ENCODE peak calls at places on chromosomes 6 and 20, in ten cellular contexts. One of them, this sample, is unnamed. For H3K4me1, the result is how much of the 10 kb centered on the place peaks cover.

GRCh38 chr6:49205526-49205925 is 257.5 kb downstream of the MMUT start:
- DNase-seq in colonic mucosa: no peak
- DNase-seq in adipocyte: no peak
- DNase-seq in testis: no peak
- DNase-seq in small intestine: no peak
- DNase-seq in psoas muscle: no peak
- DNase-seq in lower lobe of right lung: no peak
- DNase-seq in PC-9: no peak
- DNase-seq in heart left ventricle: no peak
- DNase-seq in IMR-90: no peak
- DNase-seq in this sample: no peak

GRCh38 chr6:123203928-123204327 is 207.9 kb downstream of the CLVS2 start:
- DNase-seq in colonic mucosa: no peak
- DNase-seq in adipocyte: no peak
- DNase-seq in testis: no peak
- DNase-seq in small intestine: no peak
- DNase-seq in psoas muscle: no peak
- DNase-seq in lower lobe of right lung: no peak
- DNase-seq in PC-9: no peak
- DNase-seq in heart left ventricle: no peak
- DNase-seq in IMR-90: no peak
- DNase-seq in this sample: no peak

GRCh38 chr6:107114872-107115694 is at the start of gene BEND3:
- DNase-seq in colonic mucosa: peak
- DNase-seq in adipocyte: peak
- DNase-seq in testis: peak
- DNase-seq in small intestine: peak
- DNase-seq in psoas muscle: peak
- DNase-seq in lower lobe of right lung: peak
- DNase-seq in PC-9: no peak
- DNase-seq in heart left ventricle: no peak
- DNase-seq in IMR-90: no peak
- DNase-seq in this sample: peak

GRCh38 chr6:19472850-19473249 is 364.3 kb upstream of the ID4 start:
- DNase-seq in colonic mucosa: no peak
- DNase-seq in adipocyte: no peak
- DNase-seq in testis: no peak
- DNase-seq in small intestine: peak
- DNase-seq in psoas muscle: no peak
- DNase-seq in lower lobe of right lung: no peak
- DNase-seq in PC-9: no peak
- DNase-seq in heart left ventricle: no peak
- DNase-seq in IMR-90: no peak
- DNase-seq in this sample: no peak

GRCh38 chr6:17865798-17866725 is 121.4 kb downstream of the KIF13A start:
- DNase-seq in colonic mucosa: peak
- DNase-seq in adipocyte: peak
- DNase-seq in testis: no peak
- DNase-seq in small intestine: no peak
- DNase-seq in psoas muscle: peak
- DNase-seq in lower lobe of right lung: no peak
- DNase-seq in PC-9: peak
- DNase-seq in heart left ventricle: peak
- DNase-seq in IMR-90: peak
- DNase-seq in this sample: peak

GRCh38 chr20:63857751-63858392 is 3.4 kb upstream of the ABHD16B start:
- DNase-seq in colonic mucosa: no peak
- DNase-seq in adipocyte: no peak
- DNase-seq in testis: peak
- DNase-seq in small intestine: no peak
- DNase-seq in psoas muscle: no peak
- DNase-seq in lower lobe of right lung: no peak
- DNase-seq in PC-9: no peak
- DNase-seq in heart left ventricle: peak
- DNase-seq in IMR-90: no peak
- DNase-seq in this sample: peak

GRCh38 chr6:117919775-117920492 is 12.9 kb downstream of the SLC35F1 start:
- DNase-seq in colonic mucosa: no peak
- DNase-seq in adipocyte: peak
- DNase-seq in testis: peak
- DNase-seq in small intestine: no peak
- DNase-seq in psoas muscle: no peak
- DNase-seq in lower lobe of right lung: peak
- DNase-seq in PC-9: no peak
- DNase-seq in heart left ventricle: peak
- DNase-seq in IMR-90: no peak
- DNase-seq in this sample: peak

GRCh38 chr20:44028341-44028715 is 113.7 kb downstream of the TOX2 start:
- DNase-seq in colonic mucosa: no peak
- DNase-seq in adipocyte: no peak
- DNase-seq in testis: no peak
- DNase-seq in small intestine: no peak
- DNase-seq in psoas muscle: no peak
- DNase-seq in lower lobe of right lung: no peak
- DNase-seq in PC-9: no peak
- DNase-seq in heart left ventricle: no peak
- DNase-seq in IMR-90: peak
- DNase-seq in this sample: no peak

GRCh38 chr6:158793432-158793831 is 25.7 kb downstream of the EZR start:
- DNase-seq in colonic mucosa: no peak
- DNase-seq in adipocyte: peak
- DNase-seq in testis: no peak
- DNase-seq in small intestine: peak
- DNase-seq in psoas muscle: no peak
- DNase-seq in lower lobe of right lung: no peak
- DNase-seq in PC-9: peak
- DNase-seq in heart left ventricle: no peak
- DNase-seq in IMR-90: peak
- DNase-seq in this sample: no peak

GRCh38 chr6:158787395-158787794 is 31.8 kb downstream of the EZR start:
- DNase-seq in colonic mucosa: no peak
- DNase-seq in adipocyte: no peak
- DNase-seq in testis: no peak
- DNase-seq in small intestine: no peak
- DNase-seq in psoas muscle: no peak
- DNase-seq in lower lobe of right lung: no peak
- DNase-seq in PC-9: no peak
- DNase-seq in heart left ventricle: no peak
- DNase-seq in IMR-90: no peak
- DNase-seq in this sample: no peak

GRCh38 chr6:158786645-158787304 is 32.4 kb downstream of the EZR start:
- DNase-seq in colonic mucosa: peak
- DNase-seq in adipocyte: no peak
- DNase-seq in testis: no peak
- DNase-seq in small intestine: peak
- DNase-seq in psoas muscle: no peak
- DNase-seq in lower lobe of right lung: no peak
- DNase-seq in PC-9: no peak
- DNase-seq in heart left ventricle: no peak
- DNase-seq in IMR-90: no peak
- DNase-seq in this sample: no peak

GRCh38 chr6:158785036-158785435 is 34.1 kb downstream of the EZR start:
- DNase-seq in colonic mucosa: no peak
- DNase-seq in adipocyte: no peak
- DNase-seq in testis: no peak
- DNase-seq in small intestine: no peak
- DNase-seq in psoas muscle: no peak
- DNase-seq in lower lobe of right lung: no peak
- DNase-seq in PC-9: no peak
- DNase-seq in heart left ventricle: no peak
- DNase-seq in IMR-90: no peak
- DNase-seq in this sample: no peak

GRCh38 chr6:158789115-158789917 is 29.9 kb downstream of the EZR start:
- DNase-seq in colonic mucosa: no peak
- DNase-seq in adipocyte: no peak
- DNase-seq in testis: no peak
- DNase-seq in small intestine: peak
- DNase-seq in psoas muscle: no peak
- DNase-seq in lower lobe of right lung: no peak
- DNase-seq in PC-9: no peak
- DNase-seq in heart left ventricle: no peak
- DNase-seq in IMR-90: no peak
- DNase-seq in this sample: no peak
- H3K4me1 ChIP-seq in colonic mucosa: under half
- H3K4me1 ChIP-seq in adipocyte: under half
- H3K4me1 ChIP-seq in testis: under half
- H3K4me1 ChIP-seq in small intestine: under half
- H3K4me1 ChIP-seq in psoas muscle: under half
- H3K4me1 ChIP-seq in lower lobe of right lung: half or more
- H3K4me1 ChIP-seq in PC-9: half or more
- H3K4me1 ChIP-seq in heart left ventricle: under half
- H3K4me1 ChIP-seq in IMR-90: under half
- H3K4me1 ChIP-seq in this sample: under half

GRCh38 chr6:13453172-13453552 is 34.2 kb downstream of the GFOD1 start:
- DNase-seq in colonic mucosa: no peak
- DNase-seq in adipocyte: no peak
- DNase-seq in testis: no peak
- DNase-seq in small intestine: no peak
- DNase-seq in psoas muscle: no peak
- DNase-seq in lower lobe of right lung: no peak
- DNase-seq in PC-9: no peak
- DNase-seq in heart left ventricle: no peak
- DNase-seq in IMR-90: no peak
- DNase-seq in this sample: no peak

GRCh38 chr6:13447949-13448724 is 39.3 kb downstream of the GFOD1 start:
- DNase-seq in colonic mucosa: no peak
- DNase-seq in adipocyte: no peak
- DNase-seq in testis: peak
- DNase-seq in small intestine: peak
- DNase-seq in psoas muscle: no peak
- DNase-seq in lower lobe of right lung: no peak
- DNase-seq in PC-9: peak
- DNase-seq in heart left ventricle: no peak
- DNase-seq in IMR-90: no peak
- DNase-seq in this sample: no peak

GRCh38 chr6:13452346-13453171 is 34.8 kb downstream of the GFOD1 start:
- DNase-seq in colonic mucosa: no peak
- DNase-seq in adipocyte: no peak
- DNase-seq in testis: no peak
- DNase-seq in small intestine: no peak
- DNase-seq in psoas muscle: no peak
- DNase-seq in lower lobe of right lung: no peak
- DNase-seq in PC-9: no peak
- DNase-seq in heart left ventricle: no peak
- DNase-seq in IMR-90: no peak
- DNase-seq in this sample: no peak

GRCh38 chr6:13451181-13451700 is 36.2 kb downstream of the GFOD1 start:
- DNase-seq in colonic mucosa: no peak
- DNase-seq in adipocyte: no peak
- DNase-seq in testis: no peak
- DNase-seq in small intestine: no peak
- DNase-seq in psoas muscle: peak
- DNase-seq in lower lobe of right lung: no peak
- DNase-seq in PC-9: no peak
- DNase-seq in heart left ventricle: no peak
- DNase-seq in IMR-90: no peak
- DNase-seq in this sample: no peak

GRCh38 chr6:13450628-13451027 is 36.8 kb downstream of the GFOD1 start:
- DNase-seq in colonic mucosa: no peak
- DNase-seq in adipocyte: no peak
- DNase-seq in testis: no peak
- DNase-seq in small intestine: no peak
- DNase-seq in psoas muscle: no peak
- DNase-seq in lower lobe of right lung: no peak
- DNase-seq in PC-9: no peak
- DNase-seq in heart left ventricle: no peak
- DNase-seq in IMR-90: no peak
- DNase-seq in this sample: no peak
- H3K4me1 ChIP-seq in colonic mucosa: under half
- H3K4me1 ChIP-seq in adipocyte: under half
- H3K4me1 ChIP-seq in testis: under half
- H3K4me1 ChIP-seq in small intestine: under half
- H3K4me1 ChIP-seq in psoas muscle: under half
- H3K4me1 ChIP-seq in lower lobe of right lung: half or more
- H3K4me1 ChIP-seq in PC-9: under half
- H3K4me1 ChIP-seq in heart left ventricle: half or more
- H3K4me1 ChIP-seq in IMR-90: under half
- H3K4me1 ChIP-seq in this sample: under half

GRCh38 chr6:12083763-12084162 is 71.7 kb downstream of the HIVEP1 start:
- DNase-seq in colonic mucosa: no peak
- DNase-seq in adipocyte: peak
- DNase-seq in testis: no peak
- DNase-seq in small intestine: no peak
- DNase-seq in psoas muscle: no peak
- DNase-seq in lower lobe of right lung: no peak
- DNase-seq in PC-9: no peak
- DNase-seq in heart left ventricle: no peak
- DNase-seq in IMR-90: no peak
- DNase-seq in this sample: no peak

GRCh38 chr6:12082368-12082767 is 70.3 kb downstream of the HIVEP1 start:
- DNase-seq in colonic mucosa: no peak
- DNase-seq in adipocyte: no peak
- DNase-seq in testis: no peak
- DNase-seq in small intestine: no peak
- DNase-seq in psoas muscle: no peak
- DNase-seq in lower lobe of right lung: no peak
- DNase-seq in PC-9: no peak
- DNase-seq in heart left ventricle: no peak
- DNase-seq in IMR-90: no peak
- DNase-seq in this sample: no peak

GRCh38 chr6:12084681-12085080 is 72.6 kb downstream of the HIVEP1 start:
- DNase-seq in colonic mucosa: no peak
- DNase-seq in adipocyte: no peak
- DNase-seq in testis: no peak
- DNase-seq in small intestine: no peak
- DNase-seq in psoas muscle: no peak
- DNase-seq in lower lobe of right lung: no peak
- DNase-seq in PC-9: no peak
- DNase-seq in heart left ventricle: no peak
- DNase-seq in IMR-90: no peak
- DNase-seq in this sample: no peak

GRCh38 chr6:12078014-12078413 is 65.9 kb downstream of the HIVEP1 start:
- DNase-seq in colonic mucosa: no peak
- DNase-seq in adipocyte: no peak
- DNase-seq in testis: no peak
- DNase-seq in small intestine: no peak
- DNase-seq in psoas muscle: no peak
- DNase-seq in lower lobe of right lung: no peak
- DNase-seq in PC-9: no peak
- DNase-seq in heart left ventricle: no peak
- DNase-seq in IMR-90: no peak
- DNase-seq in this sample: no peak

GRCh38 chr6:12081776-12082175 is 69.7 kb downstream of the HIVEP1 start:
- DNase-seq in colonic mucosa: no peak
- DNase-seq in adipocyte: no peak
- DNase-seq in testis: no peak
- DNase-seq in small intestine: no peak
- DNase-seq in psoas muscle: no peak
- DNase-seq in lower lobe of right lung: no peak
- DNase-seq in PC-9: no peak
- DNase-seq in heart left ventricle: no peak
- DNase-seq in IMR-90: no peak
- DNase-seq in this sample: no peak
- H3K4me1 ChIP-seq in colonic mucosa: under half
- H3K4me1 ChIP-seq in adipocyte: under half
- H3K4me1 ChIP-seq in testis: under half
- H3K4me1 ChIP-seq in small intestine: under half
- H3K4me1 ChIP-seq in psoas muscle: under half
- H3K4me1 ChIP-seq in lower lobe of right lung: under half
- H3K4me1 ChIP-seq in PC-9: under half
- H3K4me1 ChIP-seq in heart left ventricle: under half
- H3K4me1 ChIP-seq in IMR-90: under half
- H3K4me1 ChIP-seq in this sample: under half

GRCh38 chr20:10662661-10663458 is 10.9 kb downstream of the JAG1 start:
- DNase-seq in colonic mucosa: no peak
- DNase-seq in adipocyte: no peak
- DNase-seq in testis: no peak
- DNase-seq in small intestine: no peak
- DNase-seq in psoas muscle: no peak
- DNase-seq in lower lobe of right lung: no peak
- DNase-seq in PC-9: no peak
- DNase-seq in heart left ventricle: no peak
- DNase-seq in IMR-90: no peak
- DNase-seq in this sample: no peak

GRCh38 chr20:10666221-10667076 is 7.3 kb downstream of the JAG1 start:
- DNase-seq in colonic mucosa: no peak
- DNase-seq in adipocyte: no peak
- DNase-seq in testis: no peak
- DNase-seq in small intestine: no peak
- DNase-seq in psoas muscle: no peak
- DNase-seq in lower lobe of right lung: no peak
- DNase-seq in PC-9: no peak
- DNase-seq in heart left ventricle: no peak
- DNase-seq in IMR-90: no peak
- DNase-seq in this sample: no peak

GRCh38 chr20:10665791-10666190 is 8.0 kb downstream of the JAG1 start:
- DNase-seq in colonic mucosa: no peak
- DNase-seq in adipocyte: no peak
- DNase-seq in testis: no peak
- DNase-seq in small intestine: no peak
- DNase-seq in psoas muscle: no peak
- DNase-seq in lower lobe of right lung: no peak
- DNase-seq in PC-9: no peak
- DNase-seq in heart left ventricle: no peak
- DNase-seq in IMR-90: peak
- DNase-seq in this sample: no peak

GRCh38 chr20:10667077-10667401 is 6.8 kb downstream of the JAG1 start:
- DNase-seq in colonic mucosa: no peak
- DNase-seq in adipocyte: no peak
- DNase-seq in testis: no peak
- DNase-seq in small intestine: no peak
- DNase-seq in psoas muscle: peak
- DNase-seq in lower lobe of right lung: peak
- DNase-seq in PC-9: no peak
- DNase-seq in heart left ventricle: peak
- DNase-seq in IMR-90: no peak
- DNase-seq in this sample: peak

DNA sequence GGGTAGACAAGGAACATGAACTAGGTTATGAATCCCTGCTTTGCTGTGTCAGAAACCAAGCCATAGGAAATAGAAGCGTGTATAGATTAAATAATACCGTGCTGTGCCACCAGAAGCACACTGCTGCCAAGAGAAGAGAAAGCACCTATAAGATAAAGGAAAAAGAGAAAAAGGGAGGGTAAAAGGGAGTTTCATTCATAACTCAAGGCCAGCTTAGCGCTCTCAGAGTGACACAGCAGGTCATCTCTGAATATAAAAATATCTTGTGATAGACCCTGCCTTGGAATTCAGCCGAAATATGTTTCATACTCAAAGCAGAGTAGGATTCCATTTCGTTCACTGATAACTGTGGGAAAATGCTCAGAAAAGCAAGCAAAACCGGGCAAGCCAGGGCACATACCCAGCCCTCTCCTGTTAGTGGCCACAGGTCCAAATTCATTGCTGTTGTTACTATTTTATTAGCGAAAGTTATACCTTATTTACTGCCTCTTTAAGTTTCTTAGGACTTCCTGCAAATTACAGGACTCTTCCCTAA is 8.7 kb downstream of the JAG1 start:
- DNase-seq in colonic mucosa: no peak
- DNase-seq in adipocyte: no peak
- DNase-seq in testis: peak
- DNase-seq in small intestine: no peak
- DNase-seq in psoas muscle: no peak
- DNase-seq in lower lobe of right lung: no peak
- DNase-seq in PC-9: no peak
- DNase-seq in heart left ventricle: no peak
- DNase-seq in IMR-90: peak
- DNase-seq in this sample: no peak
- H3K4me1 ChIP-seq in colonic mucosa: under half
- H3K4me1 ChIP-seq in adipocyte: under half
- H3K4me1 ChIP-seq in testis: under half
- H3K4me1 ChIP-seq in small intestine: under half
- H3K4me1 ChIP-seq in psoas muscle: half or more
- H3K4me1 ChIP-seq in lower lobe of right lung: half or more
- H3K4me1 ChIP-seq in PC-9: under half
- H3K4me1 ChIP-seq in heart left ventricle: under half
- H3K4me1 ChIP-seq in IMR-90: under half
- H3K4me1 ChIP-seq in this sample: under half

This sample was measured in uterus.